ENCODE peak calls at places on chromosomes 2 and 18, in ten cellular contexts. S is mammary epithelial cell, H is neural progenitor cell, V is GM12878, P is HepG2, G is PC-3, W is HCT116, J is K562, M is fibroblast of lung, B is hepatocyte. X is an unnamed sample. For H3K79me2, the result is how much of the 10 kb centered on the place peaks cover.

GRCh38 chr2:121810959-121811853 is 55.8 kb downstream of the TSN start:
- DNase-seq in W (peak), H (peak), B (peak), M (peak), P (peak), S (peak), V (no peak), J (peak), G (peak), X (peak)

GRCh38 chr2:129895061-129895460 is 84.4 kb upstream of the RAB6C start:
- DNase-seq in H (no peak), P (no peak), V (no peak), M (no peak), J (no peak), W (no peak), G (no peak), B (no peak), S (no peak), X (no peak)

GRCh38 chr2:200136655-200137054 is 169.8 kb upstream of the SPATS2L start:
- DNase-seq in J (no peak), B (no peak), V (no peak), S (no peak), H (peak), P (no peak), W (no peak), G (no peak), M (no peak), X (no peak)

GRCh38 chr2:168119519-168120141 is 127.8 kb downstream of the STK39 start:
- DNase-seq in M (peak), J (peak), H (peak), S (peak), G (peak), W (peak), V (no peak), B (peak), P (peak), X (peak)

GRCh38 chr18:24057804-24058203 is 43.2 kb downstream of the TTC39C start:
- DNase-seq in W (no peak), M (no peak), H (no peak), V (no peak), P (no peak), S (no peak), G (no peak), J (no peak), B (no peak), X (no peak)

GRCh38 chr2:186540971-186541370 is 48.9 kb upstream of the ITGAV start:
- DNase-seq in H (peak), G (no peak), S (no peak), M (peak), W (no peak), V (no peak), J (no peak), P (no peak), B (no peak), X (no peak)

GRCh38 chr2:238900511-238900910 is 52.6 kb downstream of the TWIST2 start:
- DNase-seq in H (peak), G (no peak), V (no peak), B (no peak), P (no peak), M (peak), J (no peak), S (no peak), W (no peak), X (no peak)

GRCh38 chr2:173184031-173185004 is 108.7 kb downstream of the MAP3K20 start:
- DNase-seq in M (peak), H (peak), P (no peak), G (peak), J (no peak), B (peak), S (peak), V (no peak), W (peak), X (no peak)

GRCh38 chr2:218999881-219000568 is 6.8 kb upstream of the CRYBA2 start:
- DNase-seq in M (no peak), G (no peak), P (no peak), W (no peak), J (no peak), H (peak), S (no peak), V (no peak), B (peak), X (no peak)

GRCh38 chr2:70111752-70112591 is 24.7 kb downstream of the PCBP1 start:
- DNase-seq in J (peak), H (no peak), G (no peak), V (no peak), W (no peak), P (no peak), S (no peak), M (peak), B (peak), X (no peak)

GRCh38 chr2:67340118-67341011 is 56.8 kb upstream of the ETAA1 start:
- DNase-seq in H (no peak), M (no peak), P (no peak), V (no peak), B (no peak), G (no peak), W (no peak), J (no peak), S (no peak), X (no peak)

GRCh38 chr18:75454022-75454795 is 26.7 kb upstream of the SMIM21 start:
- DNase-seq in H (no peak), G (no peak), J (no peak), V (no peak), B (no peak), W (no peak), S (no peak), M (no peak), P (no peak), X (no peak)

DNA sequence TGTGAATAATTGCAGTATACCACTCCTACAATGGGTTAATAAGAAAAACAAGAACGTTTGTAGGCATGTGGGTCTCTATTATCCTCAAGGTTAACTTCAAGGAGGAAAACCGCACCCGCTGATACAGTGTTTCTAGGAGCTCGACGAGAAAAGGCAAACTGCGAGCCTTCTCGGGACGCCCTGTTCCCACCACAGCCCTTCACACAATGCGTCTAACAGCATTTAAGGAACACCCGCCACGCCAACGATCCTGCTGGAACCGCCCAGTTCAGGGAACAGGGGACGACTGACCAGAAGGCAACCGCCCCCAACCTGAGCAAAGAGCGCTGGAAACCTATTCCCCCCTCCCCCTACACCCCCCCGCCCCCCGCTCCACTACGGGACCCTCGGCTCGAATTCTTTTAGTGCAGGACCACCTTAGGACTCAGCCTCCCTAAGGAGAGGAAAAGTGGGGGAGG is 710 bp upstream of the TMSB10 start:
- DNase-seq in W (no peak), B (peak), V (no peak), J (peak), M (peak), G (peak), P (no peak), H (peak), S (no peak), X (no peak)
- H3K4me2 ChIP-seq in W (peak), B (peak), V (peak), J (peak), M (peak), G (peak), P (peak), H (peak), S (peak), X (peak)

GRCh38 chr2:234955971-234956509 is 4.2 kb downstream of the SH3BP4 start:
- DNase-seq in P (no peak), J (no peak), G (no peak), V (no peak), H (no peak), W (no peak), M (no peak), S (no peak), B (no peak), X (no peak)

GRCh38 chr2:234958746-234959395 is 7.1 kb downstream of the SH3BP4 start:
- DNase-seq in V (no peak), J (no peak), S (no peak), W (no peak), G (no peak), P (no peak), B (no peak), H (no peak), M (no peak), X (no peak)

GRCh38 chr2:234957533-234958135 is 5.8 kb downstream of the SH3BP4 start:
- DNase-seq in P (no peak), V (no peak), G (peak), H (no peak), J (no peak), B (no peak), M (peak), W (no peak), S (peak), X (no peak)

GRCh38 chr2:234960091-234961088 is 8.6 kb downstream of the SH3BP4 start:
- DNase-seq in W (no peak), M (peak), S (no peak), P (no peak), V (no peak), G (no peak), B (no peak), J (no peak), H (peak), X (no peak)

DNA sequence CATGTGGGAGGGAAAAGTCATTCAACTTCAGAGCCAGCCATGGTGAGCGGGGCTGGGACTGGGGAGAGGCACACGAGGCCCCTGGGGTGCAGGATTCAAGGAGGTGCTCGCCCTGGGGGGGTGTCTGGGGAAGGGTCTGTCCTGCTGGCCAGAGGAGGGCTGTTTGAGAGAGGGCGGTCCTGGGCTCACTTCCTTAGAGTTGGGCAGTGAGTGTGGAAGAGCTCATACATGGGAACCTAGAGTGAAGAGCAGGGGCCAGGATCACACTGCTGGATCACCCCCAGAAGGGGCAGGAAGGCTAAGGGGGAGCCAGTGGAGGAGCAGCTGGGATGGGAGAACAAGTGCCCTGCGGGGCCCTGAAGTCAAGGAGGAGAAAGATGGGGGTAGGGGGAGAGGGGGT is 6.5 kb downstream of the SH3BP4 start:
- DNase-seq in S (no peak), B (no peak), V (no peak), W (no peak), P (no peak), G (no peak), M (no peak), H (no peak), J (no peak), X (no peak)
- H3K79me2 ChIP-seq in S (half or more), B (half or more), V (under half), W (half or more), P (half or more), G (half or more), M (half or more), H (half or more), J (under half), X (under half)

DNA sequence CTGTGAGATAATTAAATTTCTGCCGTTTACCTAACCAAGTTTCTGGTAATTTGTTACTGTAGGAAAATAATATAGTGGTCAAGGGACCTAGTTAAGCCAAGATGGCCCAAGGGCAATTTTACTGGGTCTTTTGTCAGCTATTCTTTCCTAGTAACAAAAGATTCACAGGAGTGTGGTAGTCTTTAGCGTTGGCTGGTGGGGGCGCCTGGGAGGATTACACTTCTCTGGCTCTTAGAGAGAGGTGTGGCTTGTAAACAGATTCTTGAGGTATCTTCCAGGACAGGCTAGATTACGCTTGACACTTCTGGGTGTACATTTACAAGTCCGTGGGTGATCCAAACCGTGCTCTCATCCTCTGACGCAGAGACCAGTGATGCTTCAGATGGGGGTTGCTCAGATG is 3.3 kb upstream of the ACOXL start:
- DNase-seq in M (no peak), G (no peak), W (no peak), H (peak), S (no peak), V (no peak), J (peak), B (no peak), P (no peak), X (no peak)
- TF ChIP-seq CTCF in M (no peak), G (no peak), W (no peak), H (no peak), S (no peak), V (no peak), J (no peak), B (no peak), P (no peak), X (no peak)

DNA sequence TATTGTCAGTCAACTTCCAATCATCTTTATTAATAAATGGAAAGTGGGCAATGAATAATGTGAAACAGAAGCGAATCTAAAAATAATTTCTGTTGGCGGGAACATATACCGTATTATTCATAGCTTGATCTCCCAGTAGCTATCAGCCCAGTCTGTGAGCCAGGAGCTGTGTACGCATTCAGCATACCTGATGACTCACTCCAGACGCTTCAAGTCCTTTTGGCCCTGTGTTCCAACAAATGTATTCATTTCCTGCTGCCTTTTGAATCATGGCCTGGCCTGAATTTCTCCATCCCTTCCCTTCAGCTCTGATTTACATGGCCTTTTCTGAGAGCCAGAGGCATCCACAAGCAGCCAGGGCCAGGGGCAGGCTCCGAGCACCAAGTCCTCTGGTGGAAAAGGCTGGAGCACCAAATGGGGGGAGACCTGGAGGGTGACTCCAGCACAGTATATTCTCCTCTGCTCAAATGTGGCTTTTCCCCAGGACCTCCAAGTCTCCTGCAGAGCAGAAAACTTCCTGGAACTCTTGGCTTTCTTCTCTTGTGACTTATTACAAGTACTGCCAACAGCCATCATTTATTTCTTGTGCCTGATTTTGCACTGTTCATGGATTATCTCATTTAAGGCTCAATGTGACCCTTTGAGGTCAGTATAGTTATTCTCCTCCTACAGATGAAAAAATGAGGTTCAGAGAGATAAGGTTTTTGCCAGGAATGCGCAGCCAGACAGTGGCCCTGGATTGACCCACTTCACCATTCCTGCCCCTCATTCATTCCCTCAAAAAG is 108.7 kb downstream of the EN1 start:
- DNase-seq in S (peak), G (peak), B (peak), V (no peak), H (no peak), W (peak), P (peak), M (peak), J (peak), X (no peak)
- H3K4me2 ChIP-seq in S (peak), G (peak), B (no peak), V (no peak), H (no peak), W (peak), P (no peak), M (peak), J (peak), X (no peak)

GRCh38 chr18:11986061-11986460 is 4.8 kb downstream of the IMPA2 start:
- DNase-seq in G (no peak), V (no peak), B (no peak), H (no peak), J (no peak), M (no peak), W (no peak), S (no peak), P (no peak), X (no peak)
- H3K79me2 ChIP-seq in G (half or more), V (under half), B (half or more), H (half or more), J (under half), M (under half), W (under half), S (under half), P (half or more), X (under half)

DNA sequence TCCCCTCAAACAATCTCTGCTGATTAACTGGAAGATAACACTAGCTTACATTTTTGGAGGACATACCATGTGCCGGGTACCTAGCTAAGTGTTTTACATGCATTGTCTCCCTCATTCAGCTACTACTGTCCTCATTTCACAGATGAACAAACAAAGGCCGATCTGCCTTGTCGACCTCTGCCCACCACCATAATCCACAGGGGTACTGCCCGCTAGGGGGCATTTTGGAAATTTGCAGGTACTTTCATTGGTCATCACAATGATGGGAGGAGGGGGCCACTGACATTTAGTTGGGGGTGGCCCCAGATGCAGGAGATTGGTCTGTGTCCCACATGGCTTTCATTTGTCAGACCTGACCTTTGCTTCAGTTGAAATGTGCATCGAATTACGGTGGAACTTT is 3.9 kb upstream of the TMEM163 start:
- DNase-seq in W (no peak), S (no peak), M (no peak), V (no peak), J (no peak), G (no peak), H (peak), P (no peak), B (no peak), X (no peak)
- TF ChIP-seq CTCF in W (peak), S (peak), M (peak), V (peak), J (peak), G (peak), H (peak), P (peak), B (peak), X (peak)